ENCODE peak calls at places on chromosome 6, in five cellular contexts. A is activated T-helper 1 cell treated with Interleukin-2 at 50 U/mL for 16 hours, D is mucosa of gallbladder, H is NCI-H2081, Z is dermis microvascular lymphatic vessel endothelial cell. V is an unnamed sample.
A peak's percentile ranks its signal among the peaks of the same experiment; 100 is the strongest.

GRCh38 chr6:113221850-113222249 is 635.3 kb upstream of the MARCKS start:
- DNase-seq in A (no peak), D (no peak), H (no peak), Z (no peak), V (no peak)

GRCh38 chr6:56555438-56555872 is 87.2 kb downstream of the DST start:
- DNase-seq in A (no peak), D (no peak), H (peak; percentile 73), Z (no peak), V (no peak)

GRCh38 chr6:33732819-33733218 is 13.9 kb downstream of the IP6K3 start:
- DNase-seq in A (no peak), D (no peak), H (no peak), Z (no peak), V (no peak)

GRCh38 chr6:79574636-79575035 is 37.4 kb upstream of the LCA5 start:
- DNase-seq in A (no peak), D (no peak), H (no peak), Z (no peak), V (no peak)

GRCh38 chr6:38064431-38064830 is 244.9 kb downstream of the ZFAND3 start:
- DNase-seq in A (no peak), D (no peak), H (no peak), Z (no peak), V (no peak)

GRCh38 chr6:56381852-56382251 is 134.5 kb upstream of the COL21A1 start:
- DNase-seq in A (no peak), D (no peak), H (no peak), Z (no peak), V (no peak)

GRCh38 chr6:152160346-152160745 is 352.9 kb downstream of the ESR1 start:
- DNase-seq in A (no peak), D (no peak), H (no peak), Z (peak; percentile 35), V (no peak)

GRCh38 chr6:108966855-108967755 is 118.9 kb downstream of the ARMC2 start:
- DNase-seq in A (no peak), D (no peak), H (no peak), Z (peak; percentile 54), V (no peak)

GRCh38 chr6:158703840-158704822 is 54.3 kb downstream of the SYTL3 start:
- DNase-seq in A (peak; percentile 64), D (peak; percentile 79), H (peak; percentile 56), Z (peak; percentile 23), V (no peak)

GRCh38 chr6:39560915-39561314 is 164.3 kb downstream of the KIF6 start:
- DNase-seq in A (no peak), D (no peak), H (no peak), Z (no peak), V (no peak)

GRCh38 chr6:56156643-56157042 is 90.7 kb downstream of the COL21A1 start:
- DNase-seq in A (no peak), D (no peak), H (no peak), Z (no peak), V (no peak)

GRCh38 chr6:109853426-109853825 is 124.7 kb upstream of the GPR6 start:
- DNase-seq in A (no peak), D (no peak), H (no peak), Z (no peak), V (no peak)

GRCh38 chr6:684831-685636 is 7.9 kb downstream of the EXOC2 start:
- DNase-seq in A (no peak), D (no peak), H (no peak), Z (no peak), V (no peak)

GRCh38 chr6:154230390-154230789 is 126.2 kb downstream of the IPCEF1 start:
- DNase-seq in A (no peak), D (no peak), H (no peak), Z (no peak), V (no peak)

GRCh38 chr6:163405412-163406309 is 8.9 kb upstream of the QKI start:
- DNase-seq in A (no peak), D (peak; percentile 61), H (no peak), Z (no peak), V (no peak)

GRCh38 chr6:148736779-148737412 is 9.9 kb upstream of the UST start:
- DNase-seq in A (no peak), D (no peak), H (no peak), Z (no peak), V (no peak)

GRCh38 chr6:21808045-21808470 is 214.5 kb downstream of the SOX4 start:
- DNase-seq in A (no peak), D (no peak), H (no peak), Z (no peak), V (no peak)

GRCh38 chr6:40397287-40398033 is 189.7 kb downstream of the LRFN2 start:
- DNase-seq in A (no peak), D (no peak), H (no peak), Z (no peak), V (no peak)

GRCh38 chr6:42260972-42261371 is 43.3 kb upstream of the MRPS10 start:
- DNase-seq in A (no peak), D (no peak), H (no peak), Z (no peak), V (no peak)

GRCh38 chr6:140537834-140538680 is 1163.6 kb upstream of the CITED2 start:
- DNase-seq in A (no peak), D (peak; percentile 32), H (no peak), Z (no peak), V (no peak)

GRCh38 chr6:83378621-83379388 is 52.0 kb downstream of the ME1 start:
- DNase-seq in A (no peak), D (no peak), H (no peak), Z (no peak), V (no peak)

GRCh38 chr6:68633654-68634502 is 1.2 kb upstream of the ADGRB3 start:
- DNase-seq in A (no peak), D (no peak), H (peak; percentile 21), Z (no peak), V (no peak)

GRCh38 chr6:148999921-149000589 is 253.2 kb downstream of the UST start:
- DNase-seq in A (no peak), D (peak; percentile 66), H (no peak), Z (no peak), V (no peak)

GRCh38 chr6:134564705-134565104 is 246.8 kb upstream of the SGK1 start:
- DNase-seq in A (no peak), D (no peak), H (peak; percentile 84), Z (no peak), V (no peak)

GRCh38 chr6:26486358-26486757 is 13.7 kb upstream of the BTN1A1 start:
- DNase-seq in A (no peak), D (no peak), H (no peak), Z (no peak), V (no peak)

GRCh38 chr6:139311826-139312225 is 20.0 kb upstream of the TXLNB start:
- DNase-seq in A (no peak), D (no peak), H (no peak), Z (no peak), V (no peak)

GRCh38 chr6:4651831-4652467 is 124.3 kb upstream of the CDYL start:
- DNase-seq in A (no peak), D (no peak), H (no peak), Z (no peak), V (no peak)

GRCh38 chr6:66496659-66497058 is 789.6 kb upstream of the EYS start:
- DNase-seq in A (no peak), D (no peak), H (peak; percentile 48), Z (no peak), V (no peak)

GRCh38 chr6:20031342-20031741 is 180.9 kb downstream of the MBOAT1 start:
- DNase-seq in A (no peak), D (no peak), H (no peak), Z (no peak), V (no peak)

GRCh38 chr6:7218586-7218985 is 94.4 kb downstream of the SSR1 start:
- DNase-seq in A (no peak), D (no peak), H (no peak), Z (no peak), V (no peak)

GRCh38 chr6:41846666-41847237 is 48.4 kb downstream of the USP49 start:
- DNase-seq in A (peak; percentile 1), D (peak; percentile 73), H (peak; percentile 44), Z (peak; percentile 80), V (no peak)

GRCh38 chr6:160088774-160089533 is 32.7 kb upstream of the SLC22A1 start:
- DNase-seq in A (no peak), D (no peak), H (no peak), Z (no peak), V (no peak)

GRCh38 chr6:52596371-52597028 is 19.6 kb upstream of the TRAM2 start:
- DNase-seq in A (no peak), D (no peak), H (no peak), Z (no peak), V (no peak)